ENCODE peak calls at places on chromosomes 16 and 17, in nine cellular contexts. O is adrenal gland; G is CD8-positive, alpha-beta T cell; N is breast epithelium; W is cardiac muscle cell; Y is effector memory CD4-positive, alpha-beta T cell; A is suprapubic skin; L is tibial artery; C is sigmoid colon. Q is an unnamed sample.

GRCh38 chr16:89987169-89987568 is 32.1 kb downstream of the DBNDD1 start:
- DNase-seq in O (no peak), G (no peak), N (no peak), W (no peak), Y (no peak), A (no peak), L (no peak), C (no peak), Q (no peak)

GRCh38 chr17:28426081-28426519 is 20.1 kb upstream of the SLC46A1 start:
- DNase-seq in O (no peak), G (no peak), N (no peak), W (peak; percentile 14), Y (no peak), A (no peak), L (no peak), C (no peak), Q (no peak)

GRCh38 chr17:77707546-77707945 is 251.0 kb upstream of the TNRC6C start:
- DNase-seq in O (no peak), G (no peak), N (peak; percentile 1), W (no peak), Y (no peak), A (peak; percentile 45), L (no peak), C (no peak), Q (no peak)

GRCh38 chr17:58960068-58960467 is 146.6 kb downstream of the TRIM37 start:
- DNase-seq in O (peak; percentile 43), G (no peak), N (no peak), W (peak; percentile 21), Y (no peak), A (no peak), L (no peak), C (no peak), Q (no peak)

GRCh38 chr16:89562027-89562599 is 1.6 kb downstream of the RPL13 start:
- DNase-seq in O (no peak), G (no peak), N (no peak), W (no peak), Y (no peak), A (no peak), L (no peak), C (no peak), Q (no peak)

GRCh38 chr17:68566145-68566738 is 34.9 kb downstream of the FAM20A start:
- DNase-seq in O (no peak), G (no peak), N (no peak), W (no peak), Y (no peak), A (no peak), L (no peak), C (no peak), Q (no peak)

GRCh38 chr17:76569607-76570279 is 15.9 kb downstream of the ST6GALNAC2 start:
- DNase-seq in O (peak; percentile 91), G (no peak), N (peak; percentile 48), W (no peak), Y (no peak), A (no peak), L (no peak), C (peak; percentile 86), Q (no peak)

GRCh38 chr17:66531826-66532439 is 229.5 kb downstream of the PRKCA start:
- DNase-seq in O (no peak), G (no peak), N (no peak), W (no peak), Y (no peak), A (no peak), L (no peak), C (no peak), Q (no peak)

GRCh38 chr16:11585460-11586374 is 1.0 kb downstream of the LITAF start:
- DNase-seq in O (no peak), G (no peak), N (peak; percentile 37), W (no peak), Y (no peak), A (no peak), L (peak; percentile 42), C (no peak), Q (no peak)

GRCh38 chr17:56595831-56596740 is 2.6 kb downstream of the NOG start:
- DNase-seq in O (peak; percentile 13), G (no peak), N (no peak), W (peak; percentile 91), Y (no peak), A (no peak), L (peak; percentile 36), C (no peak), Q (no peak)

GRCh38 chr17:56594528-56595418 is 1.3 kb downstream of the NOG start:
- DNase-seq in O (no peak), G (no peak), N (no peak), W (peak; percentile 50), Y (no peak), A (no peak), L (no peak), C (no peak), Q (no peak)

GRCh38 chr17:56593741-56594527 is 435 bp downstream of the NOG start:
- DNase-seq in O (peak; percentile 53), G (no peak), N (peak; percentile 35), W (peak; percentile 85), Y (no peak), A (no peak), L (peak; percentile 38), C (peak; percentile 72), Q (peak; percentile 81)

GRCh38 chr17:56593073-56593740 is at the start of gene NOG:
- DNase-seq in O (peak; percentile 13), G (peak; percentile 21), N (no peak), W (peak; percentile 81), Y (no peak), A (no peak), L (peak; percentile 58), C (no peak), Q (peak; percentile 84)

GRCh38 chr17:56592487-56593072 is 919 bp upstream of the NOG start:
- DNase-seq in O (peak; percentile 55), G (peak; percentile 63), N (peak; percentile 22), W (peak; percentile 88), Y (peak; percentile 18), A (no peak), L (peak; percentile 44), C (no peak), Q (no peak)
- H3K4me1 ChIP-seq in O (peaks cover 14% of the 10 kb centered on the region), G (peaks cover 8% of the 10 kb centered on the region), N (peaks cover 11% of the 10 kb centered on the region), W (peaks cover 14% of the 10 kb centered on the region), Y (peaks cover 21% of the 10 kb centered on the region), A (peaks cover 50% of the 10 kb centered on the region), L (peaks cover 40% of the 10 kb centered on the region), C (peaks cover 46% of the 10 kb centered on the region), Q (no peaks in the 10 kb centered on the region)

GRCh38 chr17:80281516-80281915 is 20.9 kb downstream of the RNF213 start:
- DNase-seq in O (no peak), G (no peak), N (no peak), W (no peak), Y (no peak), A (no peak), L (no peak), C (no peak), Q (no peak)

GRCh38 chr17:80283116-80283852 is 22.6 kb downstream of the RNF213 start:
- DNase-seq in O (peak; percentile 64), G (no peak), N (no peak), W (no peak), Y (no peak), A (no peak), L (no peak), C (no peak), Q (no peak)

GRCh38 chr17:80277751-80278671 is 17.4 kb downstream of the RNF213 start:
- DNase-seq in O (peak; percentile 42), G (no peak), N (peak; percentile 51), W (no peak), Y (no peak), A (no peak), L (no peak), C (peak; percentile 83), Q (no peak)

GRCh38 chr17:80284631-80285030 is 24.0 kb downstream of the RNF213 start:
- DNase-seq in O (no peak), G (no peak), N (no peak), W (no peak), Y (no peak), A (no peak), L (no peak), C (no peak), Q (no peak)

DNA sequence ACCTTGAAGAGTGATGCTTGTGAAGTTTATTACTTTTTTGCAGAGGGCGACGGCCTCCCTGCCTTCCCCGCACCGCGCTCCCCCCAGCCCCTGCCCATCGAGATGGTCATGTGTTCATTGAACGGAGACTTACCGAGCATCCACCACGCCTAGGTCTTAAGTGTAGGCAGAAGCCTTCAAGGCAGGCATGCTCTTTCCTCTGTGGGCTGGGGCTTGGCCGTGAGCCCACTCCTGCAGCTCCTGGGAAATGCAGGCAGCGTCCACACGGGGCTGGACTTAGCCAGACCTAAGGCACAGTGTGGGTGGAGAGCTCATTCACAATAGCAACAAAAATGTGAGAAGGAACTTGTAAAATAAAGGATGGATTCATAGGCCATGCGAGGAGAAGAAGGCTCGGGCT is 19.2 kb downstream of the RNF213 start:
- DNase-seq in O (peak; percentile 78), G (no peak), N (peak; percentile 85), W (no peak), Y (no peak), A (no peak), L (peak; percentile 62), C (peak; percentile 85), Q (no peak)
- H3K4me3 ChIP-seq in O (no peak overlapping the region), G (no peak overlapping the region), N (no peak overlapping the region), W (no peak overlapping the region), Y (no peak overlapping the region), A (no peak overlapping the region), L (no peak overlapping the region), C (no peak overlapping the region), Q (no peak overlapping the region)

DNA sequence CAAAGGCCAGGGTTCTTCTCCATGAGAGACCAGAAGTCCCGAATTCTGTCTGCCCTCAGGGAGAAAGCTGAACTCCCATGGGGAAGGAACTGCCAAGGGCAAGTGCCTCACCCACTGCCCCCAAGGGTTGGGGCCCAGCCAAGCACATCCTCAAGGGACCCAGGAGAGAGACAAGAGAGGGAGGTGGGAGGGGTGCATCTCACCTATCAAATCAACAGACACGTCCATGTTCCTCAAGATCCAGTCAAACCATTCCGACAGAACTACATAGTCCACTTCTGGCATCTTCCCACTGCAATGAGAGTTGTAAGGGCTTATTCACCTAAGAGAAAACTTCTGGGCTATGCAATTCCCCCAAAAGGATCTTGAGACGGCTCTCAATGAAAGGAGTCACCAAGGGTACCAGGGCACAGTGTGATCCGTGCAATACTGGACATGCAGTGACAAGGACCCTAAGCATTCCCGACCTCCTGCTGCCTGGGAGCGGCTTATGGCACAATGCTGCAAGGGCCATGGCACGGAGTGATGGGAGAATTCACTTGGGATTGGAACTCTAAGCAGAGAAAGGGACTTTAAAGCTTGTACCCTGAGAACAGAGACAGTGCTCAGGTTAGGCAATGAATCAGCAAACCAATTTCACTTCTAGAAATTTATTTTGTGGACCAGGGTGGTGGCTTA is 32.2 kb downstream of the TK2 start:
- DNase-seq in O (peak; percentile 7), G (no peak), N (no peak), W (no peak), Y (no peak), A (no peak), L (no peak), C (no peak), Q (no peak)
- H3K4me1 ChIP-seq in O (peaks cover 43% of the 10 kb centered on the region), G (peaks cover 61% of the 10 kb centered on the region), N (peaks cover 22% of the 10 kb centered on the region), W (no peaks in the 10 kb centered on the region), Y (peaks cover 66% of the 10 kb centered on the region), A (peaks cover 78% of the 10 kb centered on the region), L (peaks cover 41% of the 10 kb centered on the region), C (peaks cover 37% of the 10 kb centered on the region), Q (peaks cover 42% of the 10 kb centered on the region)

DNA sequence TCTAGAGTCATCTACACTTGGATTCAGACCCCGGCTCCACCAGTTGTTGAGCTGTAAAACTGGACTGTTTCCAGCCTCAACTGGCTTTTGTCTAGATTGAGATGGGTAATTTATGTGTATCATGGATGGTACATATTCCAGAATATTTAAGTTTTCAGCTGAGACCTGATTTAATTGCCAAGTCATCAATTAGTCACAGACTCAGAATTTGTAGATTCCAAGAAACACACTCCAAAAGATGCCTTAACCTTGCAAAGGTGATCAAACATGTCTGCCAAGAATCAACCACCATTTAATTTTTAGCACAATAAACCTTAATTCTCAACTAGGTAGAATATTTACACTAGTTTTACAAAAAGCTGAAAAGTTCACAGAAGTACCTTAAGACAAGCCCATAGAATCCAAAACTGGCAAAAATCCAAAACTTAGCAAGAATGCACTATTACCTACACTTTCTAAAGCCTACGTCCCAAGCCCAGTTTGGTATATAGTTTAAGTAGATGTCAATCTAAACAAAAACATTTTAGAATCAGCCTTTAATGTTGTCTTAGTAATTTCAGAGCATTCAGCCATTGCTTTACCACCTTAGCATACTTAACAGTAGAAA is 17.7 kb downstream of the SIAH1 start:
- DNase-seq in O (no peak), G (no peak), N (no peak), W (no peak), Y (no peak), A (no peak), L (no peak), C (no peak), Q (no peak)
- H3K4me3 ChIP-seq in O (no peak overlapping the region), G (no peak overlapping the region), N (no peak overlapping the region), W (no peak overlapping the region), Y (no peak overlapping the region), A (no peak overlapping the region), L (no peak overlapping the region), C (no peak overlapping the region), Q (no peak overlapping the region)